ENCODE peak calls at places on chromosomes 16 and 17, in five cellular contexts. Z, R, W, A and F are unnamed samples.

GRCh38 chr17:30550512-30551273 is 73.5 kb downstream of the GOSR1 start:
- DNase-seq in W (peak; percentile 19), A (no peak), R (no peak), Z (no peak), F (no peak)

GRCh38 chr17:74922694-74923537 is at the start of gene USH1G:
- DNase-seq in W (no peak), R (no peak), Z (no peak), A (no peak), F (peak; percentile 8)

GRCh38 chr16:77823067-77823466 is 34.7 kb downstream of the VAT1L start:
- DNase-seq in Z (no peak), A (no peak), W (no peak), R (no peak), F (no peak)

GRCh38 chr17:40355804-40356758 is 8.5 kb downstream of the GJD3 start:
- DNase-seq in A (no peak), Z (no peak), R (peak; percentile 74), W (no peak), F (no peak)

GRCh38 chr16:5615868-5616642 is 518.5 kb upstream of the EEF2KMT start:
- DNase-seq in R (peak; percentile 48), A (no peak), Z (peak; percentile 58), W (peak; percentile 56), F (peak; percentile 4)

GRCh38 chr16:49663081-49664057 is 192.5 kb downstream of the ZNF423 start:
- DNase-seq in R (peak; percentile 71), W (no peak), Z (no peak), A (no peak), F (no peak)

GRCh38 chr16:29811896-29812665 is at the start of gene PRRT2:
- DNase-seq in W (no peak), R (peak; percentile 77), A (peak; percentile 51), Z (no peak), F (peak; percentile 80)

GRCh38 chr16:84933774-84934571 is 77.4 kb downstream of the ZDHHC7 start:
- DNase-seq in Z (no peak), W (no peak), A (no peak), R (peak; percentile 94), F (no peak)

GRCh38 chr17:60154616-60155426 is 5.0 kb downstream of the CA4 start:
- DNase-seq in Z (no peak), A (no peak), R (peak; percentile 68), W (peak; percentile 73), F (no peak)

GRCh38 chr16:80973991-80974390 is 32.7 kb downstream of the CMC2 start:
- DNase-seq in W (no peak), Z (no peak), R (no peak), A (no peak), F (no peak)

GRCh38 chr16:84195201-84196093 is 4.5 kb downstream of the ADAD2 start:
- DNase-seq in A (no peak), W (no peak), R (no peak), Z (no peak), F (no peak)

GRCh38 chr17:74987909-74988711 is 678 bp downstream of the CDR2L start:
- DNase-seq in W (peak; percentile 74), R (peak; percentile 89), A (no peak), Z (peak; percentile 74), F (peak; percentile 70)

GRCh38 chr17:71983828-71984227 is 137.0 kb upstream of the SOX9 start:
- DNase-seq in R (no peak), Z (no peak), W (no peak), A (no peak), F (no peak)

GRCh38 chr16:67995423-67995822 is 3.9 kb downstream of the DPEP2 start:
- DNase-seq in Z (no peak), A (peak; percentile 32), W (no peak), R (no peak), F (no peak)

GRCh38 chr16:68031951-68032350 is 8.9 kb downstream of the DUS2 start:
- DNase-seq in R (no peak), A (no peak), Z (peak; percentile 17), W (no peak), F (no peak)

GRCh38 chr16:71214771-71215381 is 15.6 kb downstream of the HYDIN start:
- DNase-seq in R (no peak), W (no peak), Z (peak; percentile 14), A (no peak), F (peak; percentile 6)

GRCh38 chr17:15965510-15965909 is 20.6 kb downstream of the ADORA2B start:
- DNase-seq in Z (no peak), R (no peak), A (no peak), W (no peak), F (no peak)

GRCh38 chr16:76278086-76278485 is 885 bp downstream of the CNTNAP4 start:
- DNase-seq in R (no peak), A (no peak), Z (no peak), W (no peak), F (no peak)

GRCh38 chr16:57533618-57534336 is 2.6 kb downstream of the CCDC102A start:
- DNase-seq in A (peak; percentile 37), R (no peak), W (peak; percentile 34), Z (no peak), F (peak; percentile 63)

GRCh38 chr16:8863594-8864424 is 5.0 kb downstream of the CARHSP1 start:
- DNase-seq in R (peak; percentile 71), Z (peak; percentile 83), A (no peak), W (peak; percentile 87), F (no peak)

GRCh38 chr16:57091990-57092785 is at the start of gene CPNE2:
- DNase-seq in A (peak; percentile 20), R (peak; percentile 80), W (peak; percentile 59), Z (peak; percentile 48), F (peak; percentile 57)

GRCh38 chr17:72376486-72377345 is 255.9 kb downstream of the SOX9 start:
- DNase-seq in Z (no peak), R (no peak), A (no peak), W (no peak), F (no peak)

GRCh38 chr17:12282056-12282455 is 261.4 kb downstream of the MAP2K4 start:
- DNase-seq in R (no peak), W (no peak), Z (peak; percentile 64), A (no peak), F (no peak)

GRCh38 chr17:68360198-68360597 is 68.9 kb downstream of the ARSG start:
- DNase-seq in W (no peak), A (no peak), R (no peak), Z (no peak), F (no peak)
- H3K9me3 ChIP-seq in W (no peaks in the 10 kb centered on the region), A (no peaks in the 10 kb centered on the region), R (no peaks in the 10 kb centered on the region), Z (no peaks in the 10 kb centered on the region), F (no peaks in the 10 kb centered on the region)

GRCh38 chr17:51119415-51120356 is 982 bp downstream of the SPAG9 start:
- DNase-seq in Z (peak; percentile 80), R (peak; percentile 75), A (peak; percentile 33), W (peak; percentile 44), F (peak; percentile 57)

GRCh38 chr17:51120739-51121619 is at the start of gene SPAG9:
- DNase-seq in Z (peak; percentile 97), A (peak; percentile 88), W (peak; percentile 95), R (peak; percentile 99), F (peak; percentile 98)

GRCh38 chr17:51124641-51125503 is 4.2 kb upstream of the SPAG9 start:
- DNase-seq in W (no peak), Z (no peak), R (no peak), A (no peak), F (no peak)

GRCh38 chr17:51120357-51120738 is 320 bp downstream of the SPAG9 start:
- DNase-seq in Z (peak; percentile 55), A (peak; percentile 56), R (no peak), W (peak; percentile 59), F (peak; percentile 68)

DNA sequence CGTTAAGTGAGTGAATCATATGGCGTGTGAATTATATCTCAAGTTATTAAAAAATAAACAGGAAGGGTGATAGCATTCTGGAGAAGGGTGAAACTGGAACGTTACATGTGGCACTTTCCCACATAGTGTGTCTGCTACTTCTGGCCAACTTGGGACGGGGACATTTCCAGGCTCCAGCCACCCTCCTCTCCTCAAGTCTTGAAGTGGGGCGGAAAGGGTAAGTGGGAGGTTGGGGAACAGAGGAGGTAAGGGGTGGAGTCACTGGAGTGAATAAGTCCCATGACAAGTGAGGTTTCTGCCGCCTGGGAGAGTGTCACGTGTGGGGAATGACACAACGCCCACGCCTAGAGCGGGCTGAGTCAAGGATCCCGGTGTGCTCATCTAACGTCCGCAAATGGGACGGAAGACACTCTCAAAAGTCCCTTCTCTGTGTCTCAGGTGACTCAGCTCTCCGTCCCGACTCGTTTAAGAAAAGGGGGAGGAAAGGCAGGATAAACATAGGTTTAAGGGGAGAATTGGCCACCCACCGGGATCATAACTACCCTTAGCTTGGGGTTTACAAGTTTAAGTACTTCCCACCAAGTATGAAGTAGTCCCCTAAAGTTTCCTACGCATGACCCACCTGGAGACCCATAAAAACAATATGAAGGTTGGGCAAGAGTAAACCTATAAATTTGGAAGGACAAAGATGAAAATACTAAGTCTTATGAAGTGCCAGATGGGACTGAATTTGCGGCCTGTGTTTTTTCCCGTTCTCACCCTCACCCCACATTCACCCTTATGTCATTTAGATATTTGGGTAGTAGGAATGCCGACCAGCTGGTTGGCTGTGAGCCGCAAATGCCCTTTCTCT is 1.2 kb upstream of the SPAG9 start:
- DNase-seq in R (peak; percentile 96), A (peak; percentile 63), Z (peak; percentile 99), W (peak; percentile 91), F (peak; percentile 93)
- H3K4me3 ChIP-seq in R (peak overlapping the region; percentile 77), A (peak overlapping the region; percentile 79), Z (peak overlapping the region; percentile 77), W (peak overlapping the region; percentile 81), F (peak overlapping the region; percentile 48)

GRCh38 chr17:57645950-57646686 is 99.0 kb downstream of the CCDC182 start:
- DNase-seq in R (no peak), Z (no peak), W (no peak), A (no peak), F (no peak)

GRCh38 chr17:57640079-57640478 is 105.0 kb downstream of the CCDC182 start:
- DNase-seq in R (no peak), Z (no peak), W (no peak), A (no peak), F (no peak)

GRCh38 chr17:57644311-57644710 is 100.8 kb downstream of the CCDC182 start:
- DNase-seq in R (no peak), Z (no peak), A (no peak), W (no peak), F (no peak)

GRCh38 chr17:57641761-57642160 is 103.3 kb downstream of the CCDC182 start:
- DNase-seq in Z (no peak), R (no peak), W (no peak), A (no peak), F (no peak)

GRCh38 chr17:57643062-57643461 is 102.0 kb downstream of the CCDC182 start:
- DNase-seq in Z (no peak), A (no peak), R (no peak), W (no peak), F (no peak)
- TF ChIP-seq CTCF in Z (no peak), A (no peak), R (no peak), W (no peak), F (no peak)

GRCh38 chr17:18118633-18118975 is 10.0 kb downstream of the MYO15A start:
- DNase-seq in Z (no peak), A (no peak), R (no peak), W (no peak), F (no peak)
- H3K9me3 ChIP-seq in Z (peaks cover 3% of the 10 kb centered on the region), A (no peaks in the 10 kb centered on the region), R (no peaks in the 10 kb centered on the region), W (peaks cover 14% of the 10 kb centered on the region), F (no peaks in the 10 kb centered on the region)

DNA sequence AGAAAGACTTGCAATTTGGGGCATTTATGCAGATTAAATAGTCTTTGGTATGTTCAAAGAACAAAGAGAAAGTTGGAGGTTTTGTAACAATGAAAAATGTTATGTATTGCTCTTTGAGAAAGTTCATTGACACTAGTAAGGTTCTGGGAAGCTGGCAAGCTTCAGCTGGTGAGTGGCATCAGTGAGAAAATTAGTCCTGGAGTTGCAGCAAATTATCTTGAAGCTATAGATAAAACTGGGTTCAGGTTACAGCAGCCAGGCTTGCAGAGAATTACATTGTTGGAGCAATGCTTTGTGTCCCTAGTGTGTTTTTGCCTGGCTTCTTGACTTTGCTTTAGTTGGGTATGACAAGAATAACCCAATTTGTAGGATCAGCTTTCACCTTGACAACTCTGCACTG is 221.2 kb downstream of the CDH13 start:
- DNase-seq in Z (no peak), W (no peak), A (no peak), R (no peak), F (peak; percentile 79)
- H3K4me3 ChIP-seq in Z (no peak overlapping the region), W (no peak overlapping the region), A (no peak overlapping the region), R (no peak overlapping the region), F (no peak overlapping the region)